ENCODE peak calls at places on chromosome 12, in six cellular contexts. T is stomach, Z is posterior cingulate gyrus, A is fibroblast of lung, P is iris pigment epithelial cell, G is HuH-7. Q is an unnamed sample.

GRCh38 chr12:102730996-102731395 is 186.0 kb downstream of the PAH start:
- DNase-seq in T (no peak), Z (no peak), A (no peak), P (no peak), G (peak), Q (no peak)

GRCh38 chr12:77477907-77478533 is 352.7 kb upstream of the NAV3 start:
- DNase-seq in T (no peak), Z (no peak), A (no peak), P (no peak), G (no peak), Q (no peak)

GRCh38 chr12:105590571-105590970 is 260.1 kb downstream of the C12orf75 start:
- DNase-seq in T (no peak), Z (no peak), A (peak), P (no peak), G (no peak), Q (no peak)

GRCh38 chr12:120181991-120182631 is 12.4 kb downstream of the GCN1 start:
- DNase-seq in T (no peak), Z (no peak), A (peak), P (peak), G (peak), Q (no peak)

GRCh38 chr12:124167141-124167540 is 127.8 kb upstream of the RFLNA start:
- DNase-seq in T (no peak), Z (no peak), A (no peak), P (no peak), G (no peak), Q (no peak)

GRCh38 chr12:108516511-108517275 is 1.6 kb downstream of the FICD start:
- DNase-seq in T (no peak), Z (no peak), A (peak), P (no peak), G (no peak), Q (no peak)

GRCh38 chr12:65403188-65403587 is 124.7 kb downstream of the MSRB3 start:
- DNase-seq in T (no peak), Z (no peak), A (no peak), P (no peak), G (no peak), Q (no peak)

GRCh38 chr12:47797432-47797831 is 22.3 kb downstream of the HDAC7 start:
- DNase-seq in T (peak), Z (no peak), A (no peak), P (no peak), G (peak), Q (no peak)

GRCh38 chr12:124550123-124551089 is 17.0 kb downstream of the NCOR2 start:
- DNase-seq in T (no peak), Z (no peak), A (peak), P (no peak), G (no peak), Q (no peak)

GRCh38 chr12:23006413-23006812 is 381.4 kb downstream of the ETNK1 start:
- DNase-seq in T (no peak), Z (no peak), A (no peak), P (no peak), G (no peak), Q (no peak)

GRCh38 chr12:111180830-111181726 is 187.8 kb downstream of the PHETA1 start:
- DNase-seq in T (peak), Z (peak), A (no peak), P (peak), G (peak), Q (no peak)

GRCh38 chr12:3131129-3131528 is 54.0 kb downstream of the TSPAN9 start:
- DNase-seq in T (no peak), Z (no peak), A (no peak), P (no peak), G (no peak), Q (no peak)

GRCh38 chr12:100908501-100908900 is 113.9 kb downstream of the ANO4 start:
- DNase-seq in T (no peak), Z (no peak), A (peak), P (peak), G (no peak), Q (no peak)

GRCh38 chr12:1927751-1928351 is 9.4 kb upstream of the CACNA2D4 start:
- DNase-seq in T (peak), Z (no peak), A (no peak), P (no peak), G (no peak), Q (no peak)

GRCh38 chr12:7219599-7220243 is 30.2 kb downstream of the PEX5 start:
- DNase-seq in T (peak), Z (peak), A (peak), P (peak), G (peak), Q (peak)

GRCh38 chr12:11885261-11886038 is 185.3 kb upstream of the BCL2L14 start:
- DNase-seq in T (peak), Z (no peak), A (peak), P (peak), G (peak), Q (peak)

GRCh38 chr12:23566133-23566532 is 383.3 kb downstream of the SOX5 start:
- DNase-seq in T (no peak), Z (no peak), A (no peak), P (no peak), G (no peak), Q (no peak)

GRCh38 chr12:25254271-25254880 is 3.6 kb upstream of the KRAS start:
- DNase-seq in T (no peak), Z (no peak), A (peak), P (peak), G (no peak), Q (no peak)

GRCh38 chr12:125142601-125143000 is 77.4 kb downstream of the AACS start:
- DNase-seq in T (no peak), Z (no peak), A (no peak), P (no peak), G (no peak), Q (no peak)

GRCh38 chr12:32895688-32896437 is 714 bp downstream of the PKP2 start:
- DNase-seq in T (peak), Z (no peak), A (no peak), P (no peak), G (peak), Q (no peak)

GRCh38 chr12:96047621-96048211 is 12.3 kb upstream of the LTA4H start:
- DNase-seq in T (peak), Z (no peak), A (peak), P (peak), G (no peak), Q (no peak)

GRCh38 chr12:109757671-109758265 is 44.1 kb downstream of the FAM222A start:
- DNase-seq in T (peak), Z (no peak), A (no peak), P (no peak), G (no peak), Q (no peak)

GRCh38 chr12:113762849-113763816 is 203.0 kb downstream of the RBM19 start:
- DNase-seq in T (no peak), Z (no peak), A (no peak), P (no peak), G (no peak), Q (no peak)

GRCh38 chr12:70648831-70649230 is 11.6 kb upstream of the PTPRB start:
- DNase-seq in T (no peak), Z (no peak), A (peak), P (peak), G (no peak), Q (no peak)

GRCh38 chr12:109277899-109278762 is 31.0 kb downstream of the FOXN4 start:
- DNase-seq in T (no peak), Z (no peak), A (no peak), P (peak), G (peak), Q (no peak)

GRCh38 chr12:71282020-71282419 is 124.2 kb upstream of the TSPAN8 start:
- DNase-seq in T (no peak), Z (no peak), A (no peak), P (peak), G (no peak), Q (no peak)

GRCh38 chr12:6559500-6559899 is 3.7 kb upstream of the IFFO1 start:
- DNase-seq in T (no peak), Z (no peak), A (no peak), P (no peak), G (no peak), Q (no peak)